ENCODE peak calls at places on chromosome 9, in five cellular contexts. V is A549, U is transverse colon, N is body of pancreas, L is sigmoid colon. J is an unnamed sample.

GRCh38 chr9:97518909-97519307 is 17.4 kb downstream of the TMOD1 start:
- DNase-seq in L (peak; percentile 95), U (peak; percentile 63), N (no peak), V (peak; percentile 79), J (peak; percentile 36)

GRCh38 chr9:124871156-124871561 is 9.2 kb downstream of the ARPC5L start:
- DNase-seq in N (no peak), U (no peak), L (no peak), V (no peak), J (no peak)

GRCh38 chr9:128123451-128124080 is 4.0 kb downstream of the PTGES2 start:
- DNase-seq in N (no peak), U (no peak), V (no peak), L (peak; percentile 63), J (no peak)

GRCh38 chr9:79184821-79185220 is 386.9 kb upstream of the TLE4 start:
- DNase-seq in V (no peak), L (no peak), U (no peak), N (no peak), J (no peak)

GRCh38 chr9:124022201-124023121 is 10.9 kb downstream of the LHX2 start:
- DNase-seq in L (no peak), V (no peak), U (no peak), N (no peak), J (no peak)

GRCh38 chr9:109469646-109470358 is 28.3 kb downstream of the PTPN3 start:
- DNase-seq in V (peak; percentile 86), L (peak; percentile 81), U (peak; percentile 75), N (peak; percentile 81), J (peak; percentile 79)

GRCh38 chr9:73575661-73576060 is 424.0 kb downstream of the ANXA1 start:
- DNase-seq in L (no peak), V (no peak), N (no peak), U (no peak), J (no peak)

GRCh38 chr9:19481971-19482404 is 73.2 kb downstream of the ACER2 start:
- DNase-seq in L (no peak), N (no peak), U (no peak), V (no peak), J (no peak)

GRCh38 chr9:113520109-113520642 is 56.6 kb downstream of the RGS3 start:
- DNase-seq in N (peak; percentile 25), L (no peak), V (peak; percentile 89), U (peak; percentile 64), J (no peak)

GRCh38 chr9:108860764-108861163 is 1.3 kb upstream of the ACTL7A start:
- DNase-seq in V (no peak), U (no peak), L (no peak), N (no peak), J (no peak)

GRCh38 chr9:75907329-75907728 is 16.9 kb downstream of the PCSK5 start:
- DNase-seq in V (peak; percentile 35), L (no peak), U (no peak), N (no peak), J (no peak)

DNA sequence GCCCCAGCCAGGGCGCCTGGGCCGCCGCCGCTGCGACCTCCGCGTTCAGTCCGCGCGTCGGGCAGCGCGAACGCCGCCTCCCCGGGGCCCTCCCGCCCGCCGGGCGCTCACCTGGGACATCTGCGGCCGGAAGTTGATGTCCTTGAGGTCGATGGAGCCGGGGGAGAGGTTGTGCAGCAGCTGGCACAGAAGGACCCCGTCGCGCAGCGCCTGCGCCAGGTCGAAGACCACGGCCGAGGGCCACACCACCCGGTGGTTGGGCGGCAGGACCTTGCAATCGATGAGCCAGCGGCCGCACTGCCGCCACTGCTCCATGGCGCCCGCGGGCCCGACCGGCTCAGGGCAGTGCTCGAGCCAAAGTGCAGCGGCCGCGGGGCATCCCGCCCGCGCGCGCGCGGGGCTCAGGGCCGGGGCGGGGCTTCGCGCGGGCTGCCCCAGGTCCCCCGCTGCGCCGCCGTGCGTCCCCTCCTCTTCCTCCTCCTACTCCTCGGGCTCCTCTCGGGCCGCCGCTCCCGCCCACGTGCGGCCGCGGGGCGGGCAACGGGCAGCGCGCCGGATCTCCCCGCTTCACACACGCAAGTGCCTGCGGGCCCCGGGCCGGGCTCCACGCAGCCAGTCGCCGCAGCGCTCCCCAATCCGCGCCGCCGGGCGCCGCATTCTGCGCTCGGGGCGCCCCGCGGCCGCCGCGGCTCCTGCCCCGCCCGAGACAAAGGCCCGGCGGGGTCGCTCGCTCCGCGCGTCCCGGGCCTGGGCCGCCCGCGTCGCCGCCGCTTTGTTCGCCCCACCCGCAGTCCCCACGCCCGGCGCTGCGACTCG is at the start of gene VAV2:
- DNase-seq in V (peak; percentile 61), N (peak; percentile 75), L (peak; percentile 84), U (peak; percentile 70), J (no peak)
- TF ChIP-seq POLR2A in V (peak; percentile 61), N (peak; percentile 65), L (no peak), U (peak; percentile 37), J (no peak)

GRCh38 chr9:122264360-122265264 is at the start of the genes MRRF and RBM18:
- DNase-seq in V (peak; percentile 95), N (peak; percentile 91), U (peak; percentile 93), L (peak; percentile 95), J (peak; percentile 95)
- TF ChIP-seq POLR2A in V (peak; percentile 73), N (peak; percentile 68), U (peak; percentile 83), L (no peak), J (peak; percentile 96)

GRCh38 chr9:136725612-136726011 is 13.2 kb downstream of the DIPK1B start:
- DNase-seq in N (no peak), L (no peak), U (no peak), V (no peak), J (peak; percentile 20)

GRCh38 chr9:136722969-136723356 is 10.6 kb downstream of the DIPK1B start:
- DNase-seq in U (no peak), L (no peak), N (no peak), V (peak; percentile 53), J (peak; percentile 42)

GRCh38 chr9:136723362-136723976 is 11.1 kb downstream of the DIPK1B start:
- DNase-seq in N (no peak), U (no peak), L (no peak), V (no peak), J (no peak)

GRCh38 chr9:136724772-136725171 is 12.4 kb downstream of the DIPK1B start:
- DNase-seq in N (no peak), V (no peak), L (no peak), U (no peak), J (no peak)

GRCh38 chr9:136723989-136724388 is 11.6 kb downstream of the DIPK1B start:
- DNase-seq in N (no peak), U (no peak), L (no peak), V (no peak), J (no peak)
- TF ChIP-seq POLR2A in N (no peak), U (no peak), L (no peak), V (no peak), J (no peak)

GRCh38 chr9:137063311-137064026 is 6.9 kb downstream of the SAPCD2 start:
- DNase-seq in N (no peak), U (no peak), L (no peak), V (no peak), J (no peak)
- TF ChIP-seq POLR2A in N (no peak), U (no peak), L (no peak), V (no peak), J (no peak)

GRCh38 chr9:74887041-74887980 is at the start of gene TRPM6:
- DNase-seq in N (peak; percentile 77), U (peak; percentile 84), L (peak; percentile 89), V (peak; percentile 77), J (peak; percentile 44)
- TF ChIP-seq POLR2A in N (peak; percentile 51), U (peak; percentile 24), L (no peak), V (peak; percentile 6), J (no peak)

GRCh38 chr9:136789523-136789937 is 1.6 kb upstream of the TMEM141 start:
- DNase-seq in N (no peak), L (no peak), U (no peak), V (peak; percentile 41), J (no peak)

GRCh38 chr9:136793063-136793946 is 2.2 kb downstream of the TMEM141 start:
- DNase-seq in U (peak; percentile 47), L (no peak), V (peak; percentile 36), N (no peak), J (peak; percentile 81)

GRCh38 chr9:136790640-136791465 is at the start of gene TMEM141:
- DNase-seq in V (peak; percentile 100), N (peak; percentile 100), U (peak; percentile 100), L (peak; percentile 100), J (peak; percentile 100)

GRCh38 chr9:136792321-136793062 is 1.3 kb downstream of the TMEM141 start:
- DNase-seq in U (no peak), N (no peak), V (no peak), L (no peak), J (no peak)

DNA sequence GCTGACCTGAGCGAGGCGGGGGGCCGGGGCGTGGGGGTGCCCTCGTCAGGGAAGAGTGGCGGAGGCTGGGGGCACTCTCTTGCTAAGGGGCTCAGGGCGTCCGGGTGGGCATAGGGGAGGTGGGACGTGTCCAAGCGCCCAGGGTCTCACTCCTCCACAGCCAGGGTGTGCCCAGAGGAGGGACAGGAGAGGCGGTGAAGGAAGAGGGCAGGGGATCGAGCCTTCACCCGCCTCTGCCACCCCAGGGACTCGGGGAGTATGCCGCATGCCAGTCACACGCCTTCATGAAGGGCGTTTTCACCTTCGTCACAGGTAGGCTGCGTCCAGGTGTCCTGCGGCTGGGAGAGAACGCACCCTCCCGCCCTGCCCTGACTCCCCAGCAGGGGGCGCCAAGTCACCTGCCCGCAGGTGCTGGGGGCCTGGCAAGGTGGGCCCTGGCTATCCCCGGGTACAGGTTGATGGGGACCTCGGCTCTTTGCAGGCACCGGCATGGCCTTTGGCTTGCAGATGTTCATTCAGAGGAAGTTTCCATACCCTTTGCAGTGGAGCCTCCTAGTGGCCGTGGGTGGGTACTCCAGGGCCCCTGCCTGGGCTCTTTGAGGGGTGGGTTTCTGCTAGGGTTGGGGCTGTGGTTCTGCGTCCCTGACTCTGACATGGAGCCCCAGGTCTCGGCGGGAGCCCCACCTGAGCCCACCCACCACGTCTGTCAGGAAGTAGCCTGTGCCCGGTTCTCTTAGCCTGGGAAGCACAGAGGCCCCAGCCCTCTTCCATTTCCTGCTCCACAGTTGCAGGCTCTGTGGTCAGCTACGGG is 527 bp downstream of the TMEM141 start:
- DNase-seq in V (peak; percentile 54), L (no peak), U (peak; percentile 87), N (peak; percentile 84), J (peak; percentile 75)
- TF ChIP-seq POLR2A in V (no peak), L (no peak), U (peak; percentile 84), N (peak; percentile 81), J (no peak)

GRCh38 chr9:37904647-37905505 is 949 bp upstream of the SLC25A51 start:
- DNase-seq in V (no peak), U (no peak), L (peak; percentile 64), N (no peak), J (peak; percentile 86)

GRCh38 chr9:37905776-37906175 is 1.8 kb upstream of the SLC25A51 start:
- DNase-seq in U (no peak), N (no peak), V (no peak), L (peak; percentile 36), J (no peak)

GRCh38 chr9:37902804-37903580 is 935 bp downstream of the SLC25A51 start:
- DNase-seq in L (no peak), U (no peak), V (peak; percentile 22), N (no peak), J (peak; percentile 66)

GRCh38 chr9:37903581-37903830 is 421 bp downstream of the SLC25A51 start:
- DNase-seq in N (peak; percentile 65), V (no peak), L (peak; percentile 70), U (no peak), J (no peak)

GRCh38 chr9:37903831-37904646 is at the start of gene SLC25A51:
- DNase-seq in U (peak; percentile 96), V (peak; percentile 94), N (peak; percentile 96), L (peak; percentile 97), J (peak; percentile 96)
- TF ChIP-seq POLR2A in U (peak; percentile 70), V (peak; percentile 64), N (peak; percentile 73), L (peak; percentile 9), J (peak; percentile 78)

J was measured in erythroblast.